ENCODE peak calls at places on chromosomes 3 and 15, in six cellular contexts. M is HepG2, T is SK-N-SH, X is HCT116, O is K562, N is GM12878. L is an unnamed sample.

GRCh38 chr3:58994746-58995330 is 55.0 kb downstream of the CFAP20DC start:
- DNase-seq in N (peak), O (peak), M (peak), T (peak), X (peak), L (peak)

GRCh38 chr3:8729479-8729878 is 4.1 kb upstream of the CAV3 start:
- DNase-seq in T (no peak), N (no peak), O (no peak), M (no peak), X (no peak), L (no peak)

GRCh38 chr3:163939926-163940325 is 1138.4 kb downstream of the SI start:
- DNase-seq in M (no peak), T (no peak), O (no peak), X (peak), N (no peak), L (peak)

GRCh38 chr3:8668216-8668615 is 23.6 kb upstream of the SSUH2 start:
- DNase-seq in N (no peak), T (no peak), M (no peak), X (no peak), O (no peak), L (no peak)

GRCh38 chr3:150681037-150681436 is 22.7 kb downstream of the ERICH6 start:
- DNase-seq in O (no peak), N (peak), X (no peak), T (no peak), M (no peak), L (no peak)

GRCh38 chr15:95684693-95685115 is 645.8 kb upstream of the NR2F2 start:
- DNase-seq in M (no peak), T (no peak), N (no peak), X (peak), O (peak), L (no peak)

GRCh38 chr3:129278970-129279906 is 568 bp downstream of the HMCES start:
- DNase-seq in M (peak), N (no peak), T (peak), X (peak), O (peak), L (peak)

GRCh38 chr3:178777718-178778411 is 241.6 kb downstream of the KCNMB2 start:
- DNase-seq in T (no peak), M (no peak), O (no peak), N (no peak), X (peak), L (no peak)

GRCh38 chr15:60519218-60519617 is 40.3 kb upstream of the ICE2 start:
- DNase-seq in M (no peak), N (no peak), X (no peak), T (no peak), O (no peak), L (no peak)

GRCh38 chr3:27943106-27943505 is 221.0 kb upstream of the EOMES start:
- DNase-seq in T (no peak), X (peak), O (no peak), N (no peak), M (peak), L (peak)

GRCh38 chr3:126354776-126355175 is 2.4 kb downstream of the KLF15 start:
- DNase-seq in M (no peak), X (no peak), O (no peak), N (no peak), T (no peak), L (no peak)

GRCh38 chr15:77974098-77974414 is 103.5 kb downstream of the TBC1D2B start:
- DNase-seq in N (no peak), M (no peak), O (no peak), X (no peak), T (peak), L (no peak)

GRCh38 chr15:42891569-42891968 is 29.0 kb downstream of the TTBK2 start:
- DNase-seq in M (no peak), T (no peak), N (no peak), O (no peak), X (no peak), L (no peak)

GRCh38 chr3:11288786-11289637 is 16.8 kb downstream of the ATG7 start:
- DNase-seq in O (peak), X (peak), N (peak), T (no peak), M (peak), L (no peak)

GRCh38 chr3:68771683-68772082 is 160.7 kb downstream of the TAFA4 start:
- DNase-seq in N (no peak), M (no peak), X (no peak), T (no peak), O (no peak), L (no peak)

GRCh38 chr3:40292637-40293036 is 16.9 kb upstream of the EIF1B start:
- DNase-seq in T (no peak), O (peak), X (no peak), M (no peak), N (no peak), L (peak)

GRCh38 chr15:56325186-56325585 is 40.0 kb upstream of the TEX9 start:
- DNase-seq in M (no peak), X (no peak), T (no peak), N (no peak), O (no peak), L (no peak)

GRCh38 chr3:42166662-42167300 is 75.6 kb downstream of the TRAK1 start:
- DNase-seq in M (no peak), O (no peak), T (peak), X (no peak), N (no peak), L (no peak)

GRCh38 chr3:111534701-111535100 is 7.3 kb upstream of the CD96 start:
- DNase-seq in N (no peak), O (no peak), M (no peak), X (no peak), T (no peak), L (no peak)

GRCh38 chr3:186532641-186533072 is 11.5 kb downstream of the CRYGS start:
- DNase-seq in O (no peak), T (peak), M (no peak), N (peak), X (no peak), L (no peak)

DNA sequence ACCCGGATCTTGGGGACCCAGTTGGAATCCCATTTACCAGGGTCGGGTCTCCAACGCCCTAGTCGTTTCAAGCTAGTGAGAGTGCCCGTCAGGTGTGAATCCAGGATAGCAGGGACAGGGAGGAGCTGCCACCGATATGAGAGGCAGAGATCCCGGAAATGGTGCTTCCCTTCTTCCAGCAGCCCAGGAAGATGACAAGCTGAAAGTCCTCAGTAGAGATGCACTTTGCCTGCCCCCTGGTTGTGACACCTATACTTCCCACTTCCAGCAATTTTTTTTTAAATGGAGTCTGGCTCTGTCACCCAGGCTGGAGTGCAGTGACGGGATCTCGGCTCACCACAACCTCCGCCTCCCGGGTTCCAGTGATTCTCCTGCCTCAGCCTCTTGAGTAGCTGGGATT is 503.0 kb downstream of the NTRK3 start:
- DNase-seq in O (no peak), N (no peak), M (no peak), X (no peak), T (no peak), L (peak)
- TF ChIP-seq REST in O (no peak), N (no peak), M (no peak), X (no peak), T (no peak), L (no peak)

GRCh38 chr3:97895216-97895615 is 73.4 kb downstream of the CRYBG3 start:
- DNase-seq in M (no peak), O (no peak), T (no peak), N (peak), X (no peak), L (no peak)
- H2AFZ ChIP-seq in M (no peak), O (no peak), T (no peak), N (peak), X (no peak), L (no peak)

GRCh38 chr3:170956647-170957046 is 48.2 kb upstream of the EIF5A2 start:
- DNase-seq in N (no peak), O (no peak), T (no peak), M (no peak), X (no peak), L (no peak)

GRCh38 chr3:170966495-170966894 is 58.1 kb upstream of the EIF5A2 start:
- DNase-seq in N (no peak), M (peak), O (no peak), T (no peak), X (no peak), L (no peak)

GRCh38 chr3:170967126-170967525 is 58.7 kb upstream of the EIF5A2 start:
- DNase-seq in O (no peak), X (no peak), M (no peak), T (no peak), N (no peak), L (no peak)

GRCh38 chr3:170962426-170962825 is 54.0 kb upstream of the EIF5A2 start:
- DNase-seq in X (no peak), M (no peak), T (no peak), O (no peak), N (no peak), L (no peak)

DNA sequence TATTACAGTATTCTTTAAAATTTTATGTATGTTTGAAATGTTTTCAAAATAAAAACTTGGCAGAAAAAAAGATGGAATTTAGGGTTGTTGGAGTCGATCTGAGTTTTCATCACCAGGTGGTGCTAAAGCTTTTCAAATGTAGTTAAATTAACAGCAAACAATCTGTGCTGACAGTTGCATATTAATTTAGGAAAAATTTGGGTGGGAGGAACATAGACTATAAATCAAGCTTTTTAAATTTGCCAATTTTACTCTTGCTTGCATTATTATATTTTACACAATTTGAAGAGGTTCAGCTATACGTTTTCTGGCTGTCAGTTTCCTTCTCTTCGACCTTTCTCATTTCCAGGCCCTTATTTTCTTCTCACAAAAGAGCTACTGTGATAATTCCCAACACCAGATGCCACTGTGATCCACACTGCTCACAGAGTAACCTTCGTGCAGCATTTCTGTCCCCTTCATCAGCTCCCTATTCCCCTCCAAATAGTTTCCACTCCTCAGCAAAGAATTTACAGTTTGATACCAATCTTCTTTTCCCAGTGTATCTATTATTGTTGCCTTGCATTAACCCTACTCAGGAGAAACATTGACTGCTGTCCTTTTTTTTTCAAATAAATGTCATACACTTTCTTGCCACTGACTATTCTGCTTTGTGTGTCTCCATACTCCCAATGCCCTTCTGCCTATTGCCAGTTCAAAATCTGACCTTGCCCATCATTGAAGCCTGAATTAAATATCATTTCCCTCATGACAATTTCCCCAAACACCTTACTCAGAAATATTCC is 53.4 kb upstream of the EIF5A2 start:
- DNase-seq in M (peak), T (peak), O (no peak), N (no peak), X (peak), L (peak)
- TF ChIP-seq REST in M (no peak), T (no peak), O (no peak), N (no peak), X (no peak), L (no peak)

DNA sequence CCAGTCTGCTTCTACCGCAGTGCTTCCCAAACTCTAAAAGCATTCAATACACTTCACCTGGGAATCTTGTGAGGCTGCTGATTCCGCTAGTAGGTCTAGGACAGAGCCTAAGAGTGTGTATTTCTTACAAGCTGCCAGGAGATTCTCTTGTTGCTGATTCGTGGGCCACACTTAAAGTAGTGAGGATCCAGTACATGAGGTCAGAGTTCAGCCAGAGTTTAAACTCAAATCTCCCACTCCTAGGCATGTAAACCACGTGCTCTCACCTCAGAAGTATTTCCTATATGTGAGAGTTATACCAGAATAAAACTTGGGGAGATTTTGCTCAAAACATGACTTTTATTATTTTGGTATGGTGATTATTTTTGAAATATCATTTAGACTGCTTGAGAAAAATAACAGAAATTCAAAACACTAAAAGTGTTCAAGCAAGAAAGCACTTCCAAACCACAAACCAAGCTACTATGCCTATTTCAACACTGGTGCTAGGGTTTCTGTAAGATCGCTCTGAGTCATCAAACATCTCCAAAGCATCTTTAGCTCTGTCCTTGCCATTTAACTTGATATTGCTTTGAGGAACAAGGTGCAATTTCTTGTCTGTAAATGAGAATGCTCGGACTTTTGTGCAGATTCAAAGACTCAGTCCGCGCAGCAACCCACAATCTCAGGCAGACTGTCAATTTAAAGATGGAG is 59.7 kb downstream of the AGTR1 start:
- DNase-seq in N (no peak), M (no peak), T (no peak), X (no peak), O (no peak), L (no peak)
- H2AFZ ChIP-seq in N (no peak), M (no peak), T (no peak), X (no peak), O (no peak), L (no peak)

GRCh38 chr3:101926594-101927105 is 77.3 kb downstream of the NFKBIZ start:
- DNase-seq in N (no peak), O (no peak), X (no peak), T (no peak), M (no peak), L (no peak)

GRCh38 chr3:101932326-101933108 is 83.2 kb downstream of the NFKBIZ start:
- DNase-seq in O (no peak), M (no peak), T (no peak), X (no peak), N (no peak), L (no peak)

GRCh38 chr3:101925564-101925963 is 76.2 kb downstream of the NFKBIZ start:
- DNase-seq in O (no peak), X (no peak), T (no peak), N (no peak), M (no peak), L (no peak)

GRCh38 chr3:101928890-101929289 is 79.6 kb downstream of the NFKBIZ start:
- DNase-seq in T (no peak), X (no peak), M (no peak), O (no peak), N (no peak), L (no peak)
- TF ChIP-seq REST in T (no peak), X (no peak), M (no peak), O (no peak), N (no peak), L (no peak)

GRCh38 chr15:100880897-100881242 is 1.2 kb downstream of the ALDH1A3 start:
- DNase-seq in N (no peak), X (no peak), T (no peak), M (no peak), O (no peak), L (no peak)
- H2AFZ ChIP-seq in N (no peak), X (no peak), T (no peak), M (no peak), O (no peak), L (peak)